ENCODE peak calls at places on chromosomes 2 and 18, in nine cellular contexts. V, N, B, C, S, E, I, H and L are unnamed samples.

GRCh38 chr2:98518106-98518505 is 73.4 kb downstream of the INPP4A start:
- DNase-seq in C (peak; percentile 20), I (peak; percentile 55), S (no peak), N (peak; percentile 34), V (peak; percentile 65), B (no peak), H (no peak), E (no peak), L (no peak)

GRCh38 chr18:23032030-23032582 is 99.0 kb downstream of the RBBP8 start:
- DNase-seq in V (peak; percentile 45), I (no peak), E (peak; percentile 83), H (no peak), N (peak; percentile 88), C (peak; percentile 66), B (no peak), S (peak; percentile 76), L (no peak)

GRCh38 chr2:149188291-149188690 is 142.1 kb upstream of the LYPD6 start:
- DNase-seq in N (no peak), H (no peak), S (no peak), V (no peak), I (no peak), E (no peak), B (no peak), C (no peak), L (no peak)

GRCh38 chr2:236643480-236643879 is 73.9 kb downstream of the ACKR3 start:
- DNase-seq in B (no peak), V (no peak), E (no peak), C (no peak), H (no peak), I (no peak), N (no peak), S (no peak), L (no peak)

GRCh38 chr18:45280486-45281263 is 334.6 kb upstream of the SLC14A2 start:
- DNase-seq in H (no peak), V (no peak), B (no peak), C (no peak), E (no peak), I (no peak), N (no peak), S (no peak), L (no peak)

GRCh38 chr2:240840435-240841060 is 20.5 kb upstream of the KIF1A start:
- DNase-seq in S (peak; percentile 40), N (peak; percentile 86), C (peak; percentile 65), I (peak; percentile 86), V (peak; percentile 76), H (peak; percentile 88), E (peak; percentile 70), B (peak; percentile 88), L (peak; percentile 83)

GRCh38 chr2:29420999-29421856 is 306.0 kb downstream of the CLIP4 start:
- DNase-seq in B (peak; percentile 55), I (no peak), N (no peak), S (no peak), C (peak; percentile 3), V (no peak), H (no peak), E (peak; percentile 40), L (no peak)

GRCh38 chr2:65277791-65278449 is 50.3 kb downstream of the ACTR2 start:
- DNase-seq in E (peak; percentile 64), V (no peak), S (no peak), H (no peak), N (peak; percentile 57), B (no peak), I (no peak), C (no peak), L (no peak)

GRCh38 chr2:36538345-36538744 is 59.6 kb downstream of the FEZ2 start:
- DNase-seq in H (no peak), N (peak; percentile 44), B (no peak), C (no peak), E (no peak), I (no peak), S (no peak), V (no peak), L (no peak)

GRCh38 chr2:144780983-144781382 is 261.1 kb upstream of the ZEB2 start:
- DNase-seq in E (no peak), C (no peak), S (no peak), V (no peak), I (no peak), N (peak; percentile 49), B (no peak), H (no peak), L (no peak)

GRCh38 chr2:121805767-121806145 is 50.3 kb downstream of the TSN start:
- DNase-seq in C (no peak), S (no peak), H (no peak), I (no peak), N (no peak), V (no peak), E (no peak), B (no peak), L (no peak)

GRCh38 chr18:5317186-5317585 is 21.7 kb upstream of the ZBTB14 start:
- DNase-seq in E (no peak), H (no peak), N (peak; percentile 7), I (no peak), V (no peak), C (no peak), S (no peak), B (no peak), L (no peak)

GRCh38 chr2:46847185-46847710 is 68.4 kb downstream of the MCFD2 start:
- DNase-seq in B (peak; percentile 91), I (peak; percentile 77), V (peak; percentile 96), N (peak; percentile 98), C (peak; percentile 97), H (peak; percentile 97), S (peak; percentile 85), E (peak; percentile 96), L (no peak)

GRCh38 chr2:46847726-46848421 is 67.7 kb downstream of the MCFD2 start:
- DNase-seq in N (peak; percentile 92), V (no peak), C (peak; percentile 90), B (peak; percentile 41), H (no peak), I (no peak), E (peak; percentile 90), S (peak; percentile 81), L (no peak)

GRCh38 chr2:46848446-46848845 is 67.2 kb downstream of the MCFD2 start:
- DNase-seq in C (no peak), S (no peak), I (no peak), B (no peak), V (no peak), N (peak; percentile 50), H (no peak), E (no peak), L (no peak)

GRCh38 chr2:46845542-46846453 is 69.8 kb downstream of the MCFD2 start:
- DNase-seq in N (peak; percentile 34), H (no peak), S (peak; percentile 48), E (no peak), I (no peak), C (no peak), B (no peak), V (no peak), L (no peak)

GRCh38 chr2:46846454-46846990 is 69.1 kb downstream of the MCFD2 start:
- DNase-seq in C (no peak), H (no peak), I (no peak), N (peak; percentile 64), B (no peak), E (no peak), S (peak; percentile 57), V (no peak), L (no peak)
- H2AFZ ChIP-seq in C (no peak overlapping the region), H (no peak overlapping the region), I (no peak overlapping the region), N (no peak overlapping the region), B (no peak overlapping the region), E (peak overlapping the region; percentile 4), S (peak overlapping the region; percentile 53), V (no peak overlapping the region), L (no peak overlapping the region)

DNA sequence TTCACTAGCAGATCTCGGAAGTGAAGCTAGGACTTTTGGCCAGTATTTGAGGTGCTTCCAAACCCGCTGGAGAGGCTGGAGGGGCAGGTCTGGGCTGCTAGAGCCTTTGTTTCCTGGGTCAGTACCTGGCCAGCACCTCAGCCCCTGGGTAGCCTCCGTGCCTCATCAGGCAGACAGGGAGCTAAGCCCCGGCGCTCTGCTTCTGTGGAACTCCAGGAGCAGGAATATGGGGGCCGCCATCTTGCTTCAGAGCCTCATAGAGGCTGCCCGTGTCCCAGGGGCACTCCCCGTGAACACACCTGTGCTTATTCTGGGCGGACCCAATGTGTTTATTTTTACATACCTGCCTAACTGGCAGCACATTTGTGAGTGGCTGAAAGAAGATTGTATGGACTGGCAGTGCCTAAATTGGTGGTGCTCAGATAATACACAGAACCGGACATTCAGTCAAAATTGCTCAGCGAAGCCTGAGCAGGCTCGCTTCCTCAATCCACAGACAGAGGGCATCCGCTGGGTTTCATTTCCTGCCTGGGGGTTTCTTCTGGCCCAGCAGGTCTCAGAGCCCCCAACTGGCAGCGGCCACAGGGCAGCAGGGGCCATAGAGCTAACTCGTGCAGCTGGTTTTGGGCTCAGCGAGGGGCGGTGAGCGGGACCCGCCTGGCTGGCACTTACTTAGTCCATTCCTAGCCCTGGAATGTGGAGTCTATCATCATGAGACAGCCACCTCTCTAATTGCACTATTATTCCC is 176.8 kb upstream of the ALKAL2 start:
- DNase-seq in N (no peak), E (no peak), I (no peak), S (no peak), V (no peak), B (no peak), C (no peak), H (no peak), L (peak; percentile 25)
- H3K27me3 ChIP-seq in N (no peaks in the 10 kb centered on the region), E (no peaks in the 10 kb centered on the region), I (peaks cover 68% of the 10 kb centered on the region), S (no peaks in the 10 kb centered on the region), V (no peaks in the 10 kb centered on the region), B (peaks cover 37% of the 10 kb centered on the region), C (no peaks in the 10 kb centered on the region), H (peaks cover 10% of the 10 kb centered on the region), L (no peaks in the 10 kb centered on the region)

DNA sequence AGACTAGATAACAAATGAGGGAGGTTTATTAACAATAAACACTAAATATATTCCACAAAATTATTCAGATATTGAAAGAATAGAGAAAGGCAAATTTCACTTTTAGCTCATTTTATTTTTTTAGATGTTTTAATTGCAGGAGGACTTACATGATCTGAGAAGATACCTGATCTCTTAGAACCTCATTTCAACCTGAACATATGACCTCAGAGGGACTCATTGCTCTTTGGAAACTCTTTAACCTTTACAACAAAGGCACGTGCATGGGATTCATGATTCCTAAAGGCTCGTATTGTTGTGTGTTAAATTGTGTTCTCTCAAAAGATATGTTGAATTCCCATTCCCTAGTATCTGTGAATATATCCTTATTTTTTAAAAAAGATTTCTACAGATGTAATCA is 35.7 kb upstream of the ITGA4 start:
- DNase-seq in N (no peak), B (no peak), I (no peak), S (no peak), H (no peak), E (no peak), V (no peak), C (no peak), L (no peak)
- H2AFZ ChIP-seq in N (no peak overlapping the region), B (no peak overlapping the region), I (no peak overlapping the region), S (no peak overlapping the region), H (peak overlapping the region; percentile 3), E (no peak overlapping the region), V (no peak overlapping the region), C (no peak overlapping the region), L (no peak overlapping the region)

GRCh38 chr18:908631-909621 is 4.3 kb downstream of the ADCYAP1 start:
- DNase-seq in S (no peak), B (no peak), C (no peak), I (no peak), E (no peak), N (peak; percentile 6), V (no peak), H (no peak), L (peak; percentile 36)
- H3K27me3 ChIP-seq in S (peaks cover 48% of the 10 kb centered on the region), B (peaks cover 98% of the 10 kb centered on the region), C (peaks cover 67% of the 10 kb centered on the region), I (peaks cover 59% of the 10 kb centered on the region), E (peaks cover 65% of the 10 kb centered on the region), N (peaks cover 87% of the 10 kb centered on the region), V (peaks cover 64% of the 10 kb centered on the region), H (no peaks in the 10 kb centered on the region), L (peaks cover 74% of the 10 kb centered on the region)